ENCODE peak calls at places on chromosomes 1 and 21, in seven cellular contexts. One of them, this sample, is unnamed.
A peak's percentile ranks its signal among the peaks of the same experiment; 100 is the strongest.

GRCh38 chr21:46182548-46183336 is 1.5 kb downstream of the SPATC1L start:
- DNase-seq in HTR-8/SVneo: no peak
- DNase-seq in right atrium auricular region: peak; percentile 59
- DNase-seq in GM03348: no peak
- DNase-seq in RKO: no peak
- DNase-seq in AG09319: no peak
- DNase-seq in hypothalamus: no peak
- DNase-seq in this sample: no peak

GRCh38 chr21:43322805-43323204 is 104.1 kb downstream of the SIK1 start:
- DNase-seq in right atrium auricular region: no peak
- DNase-seq in RKO: no peak
- DNase-seq in hypothalamus: no peak
- DNase-seq in GM03348: no peak
- DNase-seq in HTR-8/SVneo: no peak
- DNase-seq in AG09319: no peak
- DNase-seq in this sample: no peak

GRCh38 chr1:167631987-167632680 is 2.1 kb downstream of the RCSD1 start:
- DNase-seq in hypothalamus: no peak
- DNase-seq in GM03348: no peak
- DNase-seq in right atrium auricular region: no peak
- DNase-seq in AG09319: no peak
- DNase-seq in HTR-8/SVneo: no peak
- DNase-seq in RKO: no peak
- DNase-seq in this sample: no peak

GRCh38 chr1:12040457-12041051 is 21.3 kb downstream of the MIIP start:
- DNase-seq in HTR-8/SVneo: no peak
- DNase-seq in AG09319: peak; percentile 34
- DNase-seq in RKO: no peak
- DNase-seq in hypothalamus: no peak
- DNase-seq in right atrium auricular region: no peak
- DNase-seq in GM03348: peak; percentile 91
- DNase-seq in this sample: peak; percentile 74

GRCh38 chr1:71881611-71882010 is 400.7 kb downstream of the NEGR1 start:
- DNase-seq in RKO: no peak
- DNase-seq in GM03348: no peak
- DNase-seq in HTR-8/SVneo: no peak
- DNase-seq in hypothalamus: no peak
- DNase-seq in right atrium auricular region: no peak
- DNase-seq in AG09319: no peak
- DNase-seq in this sample: no peak

GRCh38 chr1:232968965-232969364 is 18.6 kb downstream of the NTPCR start:
- DNase-seq in HTR-8/SVneo: no peak
- DNase-seq in RKO: no peak
- DNase-seq in GM03348: no peak
- DNase-seq in AG09319: no peak
- DNase-seq in right atrium auricular region: peak; percentile 68
- DNase-seq in hypothalamus: no peak
- DNase-seq in this sample: no peak

GRCh38 chr1:205229916-205230700 is 2.4 kb downstream of the TMCC2 start:
- DNase-seq in hypothalamus: no peak
- DNase-seq in GM03348: no peak
- DNase-seq in right atrium auricular region: no peak
- DNase-seq in AG09319: no peak
- DNase-seq in RKO: no peak
- DNase-seq in HTR-8/SVneo: no peak
- DNase-seq in this sample: no peak

GRCh38 chr1:32568929-32569328 is 29.7 kb downstream of the ZBTB8A start:
- DNase-seq in RKO: no peak
- DNase-seq in GM03348: no peak
- DNase-seq in AG09319: no peak
- DNase-seq in right atrium auricular region: no peak
- DNase-seq in hypothalamus: no peak
- DNase-seq in HTR-8/SVneo: no peak
- DNase-seq in this sample: no peak

GRCh38 chr1:208167229-208167869 is 76.8 kb downstream of the PLXNA2 start:
- DNase-seq in GM03348: no peak
- DNase-seq in RKO: no peak
- DNase-seq in right atrium auricular region: no peak
- DNase-seq in hypothalamus: no peak
- DNase-seq in AG09319: no peak
- DNase-seq in HTR-8/SVneo: no peak
- DNase-seq in this sample: no peak

GRCh38 chr1:115713906-115714305 is 54.6 kb downstream of the CASQ2 start:
- DNase-seq in right atrium auricular region: no peak
- DNase-seq in GM03348: no peak
- DNase-seq in AG09319: no peak
- DNase-seq in RKO: no peak
- DNase-seq in hypothalamus: no peak
- DNase-seq in HTR-8/SVneo: no peak
- DNase-seq in this sample: no peak

GRCh38 chr1:203564024-203564423 is 62.6 kb upstream of the ATP2B4 start:
- DNase-seq in AG09319: no peak
- DNase-seq in RKO: no peak
- DNase-seq in hypothalamus: no peak
- DNase-seq in right atrium auricular region: no peak
- DNase-seq in GM03348: peak; percentile 53
- DNase-seq in HTR-8/SVneo: no peak
- DNase-seq in this sample: no peak

GRCh38 chr1:216215169-216215568 is 208.1 kb downstream of the USH2A start:
- DNase-seq in RKO: no peak
- DNase-seq in right atrium auricular region: no peak
- DNase-seq in GM03348: peak; percentile 8
- DNase-seq in HTR-8/SVneo: no peak
- DNase-seq in AG09319: no peak
- DNase-seq in hypothalamus: no peak
- DNase-seq in this sample: no peak

GRCh38 chr1:212133319-212133718 is 97.8 kb downstream of the DTL start:
- DNase-seq in right atrium auricular region: no peak
- DNase-seq in GM03348: no peak
- DNase-seq in hypothalamus: no peak
- DNase-seq in AG09319: no peak
- DNase-seq in RKO: no peak
- DNase-seq in HTR-8/SVneo: no peak
- DNase-seq in this sample: no peak

This sample was measured in GM20000.